ENCODE peak calls at places on chromosomes 5 and 9, in seven cellular contexts. Y is AG09319, M is aorta, T is T-helper 9 cell, U is NCI-H748 treated with DMSO at 0.1 percent for 48 hours, O is T-helper 22 cell, V is H7. S is an unnamed sample.

GRCh38 chr9:40884072-40884901 is 244.2 kb downstream of the FOXD4L6 start:
- DNase-seq in Y (no peak), M (peak; percentile 48), T (no peak), U (no peak), O (no peak), V (peak; percentile 36), S (peak; percentile 7)

GRCh38 chr9:133974631-133975341 is 17.3 kb downstream of the VAV2 start:
- DNase-seq in Y (no peak), M (peak; percentile 10), T (no peak), U (no peak), O (no peak), V (peak; percentile 54), S (no peak)

GRCh38 chr9:122206118-122207046 is 22.4 kb downstream of the LHX6 start:
- DNase-seq in Y (peak; percentile 40), M (no peak), T (no peak), U (no peak), O (no peak), V (no peak), S (no peak)

GRCh38 chr9:15738011-15738410 is 185.2 kb downstream of the CCDC171 start:
- DNase-seq in Y (no peak), M (no peak), T (no peak), U (no peak), O (no peak), V (no peak), S (no peak)

GRCh38 chr9:27856054-27856453 is 282.8 kb upstream of the C9orf72 start:
- DNase-seq in Y (no peak), M (no peak), T (no peak), U (no peak), O (no peak), V (peak; percentile 10), S (no peak)

GRCh38 chr5:154829589-154830218 is 20.7 kb downstream of the FAXDC2 start:
- DNase-seq in Y (no peak), M (no peak), T (no peak), U (no peak), O (no peak), V (no peak), S (no peak)

GRCh38 chr9:95249986-95250385 is 67.5 kb downstream of the FANCC start:
- DNase-seq in Y (no peak), M (no peak), T (no peak), U (peak; percentile 88), O (no peak), V (peak; percentile 57), S (no peak)

GRCh38 chr9:91486699-91487497 is 63.3 kb upstream of the NFIL3 start:
- DNase-seq in Y (no peak), M (no peak), T (no peak), U (no peak), O (no peak), V (no peak), S (no peak)

GRCh38 chr9:89149726-89150125 is 28.9 kb downstream of the SHC3 start:
- DNase-seq in Y (no peak), M (no peak), T (no peak), U (no peak), O (no peak), V (no peak), S (no peak)

GRCh38 chr5:172895549-172895948 is 61.5 kb downstream of the ERGIC1 start:
- DNase-seq in Y (no peak), M (no peak), T (no peak), U (no peak), O (no peak), V (no peak), S (no peak)

GRCh38 chr5:1105350-1106265 is 6.3 kb downstream of the SLC12A7 start:
- DNase-seq in Y (no peak), M (no peak), T (peak; percentile 58), U (no peak), O (peak; percentile 56), V (peak; percentile 81), S (peak; percentile 38)

GRCh38 chr5:32116574-32117313 is 57.4 kb downstream of the GOLPH3 start:
- DNase-seq in Y (no peak), M (no peak), T (no peak), U (no peak), O (no peak), V (no peak), S (no peak)

GRCh38 chr5:176789873-176790615 is 20.3 kb upstream of the UNC5A start:
- DNase-seq in Y (no peak), M (no peak), T (no peak), U (no peak), O (no peak), V (no peak), S (no peak)

GRCh38 chr5:138602371-138603000 is 27.3 kb upstream of the HSPA9 start:
- DNase-seq in Y (no peak), M (no peak), T (no peak), U (no peak), O (no peak), V (no peak), S (no peak)

GRCh38 chr5:4868140-4868735 is 271.9 kb upstream of the ADAMTS16 start:
- DNase-seq in Y (no peak), M (no peak), T (peak; percentile 1), U (peak; percentile 72), O (no peak), V (peak; percentile 88), S (no peak)

GRCh38 chr5:169945831-169946261 is 34.4 kb downstream of the INSYN2B start:
- DNase-seq in Y (peak; percentile 87), M (peak; percentile 53), T (no peak), U (no peak), O (no peak), V (peak; percentile 32), S (no peak)

GRCh38 chr5:132353593-132353992 is 15.9 kb upstream of the SLC22A5 start:
- DNase-seq in Y (no peak), M (no peak), T (no peak), U (no peak), O (no peak), V (no peak), S (no peak)

GRCh38 chr9:129175825-129176633 is 2.0 kb downstream of the IER5L start:
- DNase-seq in Y (peak; percentile 88), M (peak; percentile 94), T (peak; percentile 18), U (peak; percentile 64), O (peak; percentile 36), V (peak; percentile 95), S (peak; percentile 20)

GRCh38 chr5:175853573-175854230 is 17.7 kb upstream of the CPLX2 start:
- DNase-seq in Y (no peak), M (peak; percentile 73), T (no peak), U (no peak), O (no peak), V (no peak), S (no peak)

GRCh38 chr9:89890326-89890980 is 285.6 kb downstream of the GADD45G start:
- DNase-seq in Y (no peak), M (no peak), T (no peak), U (no peak), O (no peak), V (no peak), S (no peak)

GRCh38 chr5:139676951-139677367 is 28.8 kb downstream of the CXXC5 start:
- DNase-seq in Y (no peak), M (no peak), T (no peak), U (no peak), O (no peak), V (peak; percentile 72), S (no peak)

GRCh38 chr5:41193462-41194166 is 19.7 kb downstream of the C6 start:
- DNase-seq in Y (peak; percentile 53), M (peak; percentile 96), T (no peak), U (no peak), O (no peak), V (no peak), S (no peak)

GRCh38 chr9:21060919-21061561 is 16.7 kb downstream of the IFNB1 start:
- DNase-seq in Y (peak; percentile 70), M (no peak), T (no peak), U (no peak), O (no peak), V (no peak), S (no peak)

GRCh38 chr5:18397393-18397792 is 763.1 kb downstream of the TAF11L14 start:
- DNase-seq in Y (no peak), M (no peak), T (no peak), U (no peak), O (no peak), V (no peak), S (no peak)

GRCh38 chr5:176915906-176916305 is 16.8 kb upstream of the HK3 start:
- DNase-seq in Y (no peak), M (no peak), T (no peak), U (no peak), O (no peak), V (no peak), S (no peak)

GRCh38 chr5:125478599-125478998 is 732.2 kb upstream of the ZNF608 start:
- DNase-seq in Y (no peak), M (no peak), T (no peak), U (no peak), O (no peak), V (no peak), S (no peak)

GRCh38 chr9:126301985-126302603 is 24.5 kb upstream of the MVB12B start:
- DNase-seq in Y (peak; percentile 22), M (no peak), T (peak; percentile 15), U (peak; percentile 63), O (peak; percentile 16), V (peak; percentile 85), S (no peak)

GRCh38 chr9:95104966-95105365 is 212.5 kb downstream of the FANCC start:
- DNase-seq in Y (no peak), M (no peak), T (no peak), U (no peak), O (no peak), V (peak; percentile 14), S (no peak)

GRCh38 chr5:143659614-143660238 is 152.2 kb upstream of the HMHB1 start:
- DNase-seq in Y (no peak), M (no peak), T (no peak), U (peak; percentile 28), O (no peak), V (no peak), S (no peak)

GRCh38 chr5:171627936-171628335 is 157.7 kb upstream of the SMIM23 start:
- DNase-seq in Y (no peak), M (no peak), T (no peak), U (no peak), O (no peak), V (no peak), S (no peak)